ENCODE peak calls at places on chromosomes 6 and 20, in eight cellular contexts. One of them, this sample, is unnamed.

GRCh38 chr20:57435498-57436222 is 44.5 kb downstream of the RBM38 start:
- DNase-seq in ELR: peak
- DNase-seq in effector memory CD8-positive, alpha-beta T cell: no peak
- DNase-seq in PC-3: peak
- DNase-seq in left cardiac atrium: peak
- DNase-seq in aorta: peak
- DNase-seq in iPS-NIHi11: peak
- DNase-seq in astrocyte: peak
- DNase-seq in this sample: no peak

GRCh38 chr20:18632196-18632789 is 44.4 kb downstream of the DTD1 start:
- DNase-seq in ELR: peak
- DNase-seq in PC-3: peak
- DNase-seq in effector memory CD8-positive, alpha-beta T cell: peak
- DNase-seq in aorta: peak
- DNase-seq in left cardiac atrium: peak
- DNase-seq in astrocyte: peak
- DNase-seq in iPS-NIHi11: peak
- DNase-seq in this sample: no peak

GRCh38 chr6:118894425-118895240 is 681 bp downstream of the ASF1A start:
- DNase-seq in astrocyte: peak
- DNase-seq in iPS-NIHi11: peak
- DNase-seq in ELR: peak
- DNase-seq in left cardiac atrium: peak
- DNase-seq in PC-3: peak
- DNase-seq in aorta: peak
- DNase-seq in effector memory CD8-positive, alpha-beta T cell: peak
- DNase-seq in this sample: no peak

GRCh38 chr6:43296780-43297494 is 1.1 kb upstream of the SLC22A7 start:
- DNase-seq in astrocyte: no peak
- DNase-seq in aorta: no peak
- DNase-seq in effector memory CD8-positive, alpha-beta T cell: no peak
- DNase-seq in left cardiac atrium: no peak
- DNase-seq in ELR: no peak
- DNase-seq in PC-3: no peak
- DNase-seq in iPS-NIHi11: no peak
- DNase-seq in this sample: peak

GRCh38 chr20:17498641-17499040 is 32.5 kb downstream of the BFSP1 start:
- DNase-seq in effector memory CD8-positive, alpha-beta T cell: no peak
- DNase-seq in ELR: no peak
- DNase-seq in astrocyte: no peak
- DNase-seq in iPS-NIHi11: no peak
- DNase-seq in aorta: no peak
- DNase-seq in left cardiac atrium: no peak
- DNase-seq in PC-3: no peak
- DNase-seq in this sample: no peak

GRCh38 chr20:766906-767305 is 1.4 kb downstream of the SLC52A3 start:
- DNase-seq in PC-3: peak
- DNase-seq in aorta: no peak
- DNase-seq in ELR: no peak
- DNase-seq in astrocyte: no peak
- DNase-seq in iPS-NIHi11: no peak
- DNase-seq in effector memory CD8-positive, alpha-beta T cell: no peak
- DNase-seq in left cardiac atrium: no peak
- DNase-seq in this sample: no peak

GRCh38 chr6:78605909-78606446 is 261.4 kb upstream of the IRAK1BP1 start:
- DNase-seq in ELR: peak
- DNase-seq in left cardiac atrium: no peak
- DNase-seq in PC-3: peak
- DNase-seq in astrocyte: peak
- DNase-seq in effector memory CD8-positive, alpha-beta T cell: no peak
- DNase-seq in iPS-NIHi11: no peak
- DNase-seq in aorta: no peak
- DNase-seq in this sample: no peak

GRCh38 chr20:17856024-17856564 is 112.5 kb downstream of the SNX5 start:
- DNase-seq in aorta: no peak
- DNase-seq in ELR: no peak
- DNase-seq in iPS-NIHi11: no peak
- DNase-seq in effector memory CD8-positive, alpha-beta T cell: no peak
- DNase-seq in PC-3: peak
- DNase-seq in astrocyte: no peak
- DNase-seq in left cardiac atrium: no peak
- DNase-seq in this sample: no peak

GRCh38 chr6:169190144-169190584 is 63.5 kb downstream of the THBS2 start:
- DNase-seq in aorta: peak
- DNase-seq in left cardiac atrium: peak
- DNase-seq in ELR: peak
- DNase-seq in PC-3: no peak
- DNase-seq in effector memory CD8-positive, alpha-beta T cell: no peak
- DNase-seq in iPS-NIHi11: no peak
- DNase-seq in astrocyte: peak
- DNase-seq in this sample: no peak

GRCh38 chr6:112029045-112029822 is 24.7 kb upstream of the CCN6 start:
- DNase-seq in left cardiac atrium: peak
- DNase-seq in astrocyte: no peak
- DNase-seq in aorta: peak
- DNase-seq in iPS-NIHi11: peak
- DNase-seq in effector memory CD8-positive, alpha-beta T cell: peak
- DNase-seq in ELR: peak
- DNase-seq in PC-3: peak
- DNase-seq in this sample: no peak

GRCh38 chr6:159008656-159009288 is 8.8 kb upstream of the RSPH3 start:
- DNase-seq in iPS-NIHi11: peak
- DNase-seq in ELR: peak
- DNase-seq in left cardiac atrium: no peak
- DNase-seq in aorta: no peak
- DNase-seq in effector memory CD8-positive, alpha-beta T cell: peak
- DNase-seq in astrocyte: peak
- DNase-seq in PC-3: peak
- DNase-seq in this sample: no peak

GRCh38 chr20:46461808-46462207 is 51.6 kb downstream of the ZNF334 start:
- DNase-seq in iPS-NIHi11: no peak
- DNase-seq in left cardiac atrium: no peak
- DNase-seq in astrocyte: no peak
- DNase-seq in aorta: no peak
- DNase-seq in PC-3: no peak
- DNase-seq in effector memory CD8-positive, alpha-beta T cell: no peak
- DNase-seq in ELR: no peak
- DNase-seq in this sample: no peak

GRCh38 chr20:51710503-51710902 is 57.7 kb downstream of the ATP9A start:
- DNase-seq in ELR: no peak
- DNase-seq in effector memory CD8-positive, alpha-beta T cell: no peak
- DNase-seq in left cardiac atrium: no peak
- DNase-seq in astrocyte: no peak
- DNase-seq in iPS-NIHi11: no peak
- DNase-seq in PC-3: no peak
- DNase-seq in aorta: no peak
- DNase-seq in this sample: no peak

GRCh38 chr6:25476126-25476525 is 175.9 kb upstream of the SCGN start:
- DNase-seq in iPS-NIHi11: no peak
- DNase-seq in effector memory CD8-positive, alpha-beta T cell: no peak
- DNase-seq in astrocyte: peak
- DNase-seq in PC-3: peak
- DNase-seq in ELR: peak
- DNase-seq in left cardiac atrium: no peak
- DNase-seq in aorta: no peak
- DNase-seq in this sample: no peak

GRCh38 chr6:136171207-136171606 is 78.9 kb downstream of the MTFR2 start:
- DNase-seq in iPS-NIHi11: no peak
- DNase-seq in ELR: no peak
- DNase-seq in effector memory CD8-positive, alpha-beta T cell: no peak
- DNase-seq in astrocyte: no peak
- DNase-seq in aorta: no peak
- DNase-seq in PC-3: no peak
- DNase-seq in left cardiac atrium: no peak
- DNase-seq in this sample: no peak

GRCh38 chr20:34637245-34638185 is 39.4 kb downstream of the PIGU start:
- DNase-seq in iPS-NIHi11: no peak
- DNase-seq in PC-3: peak
- DNase-seq in aorta: no peak
- DNase-seq in astrocyte: peak
- DNase-seq in left cardiac atrium: no peak
- DNase-seq in ELR: peak
- DNase-seq in effector memory CD8-positive, alpha-beta T cell: no peak
- DNase-seq in this sample: no peak

GRCh38 chr6:55892749-55893357 is 17.5 kb upstream of the BMP5 start:
- DNase-seq in iPS-NIHi11: no peak
- DNase-seq in left cardiac atrium: no peak
- DNase-seq in ELR: no peak
- DNase-seq in PC-3: no peak
- DNase-seq in effector memory CD8-positive, alpha-beta T cell: no peak
- DNase-seq in aorta: no peak
- DNase-seq in astrocyte: no peak
- DNase-seq in this sample: no peak

GRCh38 chr20:14727485-14728170 is 390.2 kb upstream of the FLRT3 start:
- DNase-seq in left cardiac atrium: no peak
- DNase-seq in astrocyte: no peak
- DNase-seq in aorta: no peak
- DNase-seq in effector memory CD8-positive, alpha-beta T cell: no peak
- DNase-seq in ELR: no peak
- DNase-seq in iPS-NIHi11: no peak
- DNase-seq in PC-3: no peak
- DNase-seq in this sample: no peak

GRCh38 chr6:117677553-117678131 is 2.4 kb downstream of the NUS1 start:
- DNase-seq in effector memory CD8-positive, alpha-beta T cell: peak
- DNase-seq in PC-3: peak
- DNase-seq in aorta: no peak
- DNase-seq in astrocyte: peak
- DNase-seq in left cardiac atrium: no peak
- DNase-seq in ELR: peak
- DNase-seq in iPS-NIHi11: no peak
- DNase-seq in this sample: no peak

GRCh38 chr6:166490671-166491500 is 95.6 kb downstream of the RAMACL start:
- DNase-seq in PC-3: no peak
- DNase-seq in ELR: no peak
- DNase-seq in left cardiac atrium: no peak
- DNase-seq in aorta: peak
- DNase-seq in effector memory CD8-positive, alpha-beta T cell: no peak
- DNase-seq in astrocyte: peak
- DNase-seq in iPS-NIHi11: no peak
- DNase-seq in this sample: no peak

GRCh38 chr20:5678769-5679168 is 71.4 kb upstream of the SHLD1 start:
- DNase-seq in aorta: no peak
- DNase-seq in effector memory CD8-positive, alpha-beta T cell: no peak
- DNase-seq in iPS-NIHi11: no peak
- DNase-seq in PC-3: no peak
- DNase-seq in ELR: no peak
- DNase-seq in left cardiac atrium: no peak
- DNase-seq in astrocyte: no peak
- DNase-seq in this sample: no peak

GRCh38 chr6:117373211-117373813 is 52.4 kb downstream of the ROS1 start:
- DNase-seq in ELR: no peak
- DNase-seq in astrocyte: no peak
- DNase-seq in PC-3: no peak
- DNase-seq in iPS-NIHi11: no peak
- DNase-seq in aorta: peak
- DNase-seq in effector memory CD8-positive, alpha-beta T cell: no peak
- DNase-seq in left cardiac atrium: no peak
- DNase-seq in this sample: no peak

GRCh38 chr6:41633235-41633634 is 5.0 kb upstream of the MDFI start:
- DNase-seq in ELR: no peak
- DNase-seq in left cardiac atrium: no peak
- DNase-seq in astrocyte: no peak
- DNase-seq in aorta: no peak
- DNase-seq in PC-3: no peak
- DNase-seq in iPS-NIHi11: no peak
- DNase-seq in effector memory CD8-positive, alpha-beta T cell: no peak
- DNase-seq in this sample: no peak

GRCh38 chr20:42373049-42373448 is 754.9 kb upstream of the CHD6 start:
- DNase-seq in aorta: no peak
- DNase-seq in PC-3: no peak
- DNase-seq in ELR: no peak
- DNase-seq in effector memory CD8-positive, alpha-beta T cell: no peak
- DNase-seq in left cardiac atrium: no peak
- DNase-seq in astrocyte: no peak
- DNase-seq in iPS-NIHi11: no peak
- DNase-seq in this sample: no peak

GRCh38 chr6:119442776-119443184 is 93.2 kb upstream of the MAN1A1 start:
- DNase-seq in ELR: no peak
- DNase-seq in effector memory CD8-positive, alpha-beta T cell: no peak
- DNase-seq in astrocyte: no peak
- DNase-seq in PC-3: no peak
- DNase-seq in left cardiac atrium: no peak
- DNase-seq in iPS-NIHi11: no peak
- DNase-seq in aorta: no peak
- DNase-seq in this sample: no peak

GRCh38 chr20:1328680-1329330 is at the start of gene SDCBP2:
- DNase-seq in left cardiac atrium: no peak
- DNase-seq in effector memory CD8-positive, alpha-beta T cell: no peak
- DNase-seq in PC-3: peak
- DNase-seq in astrocyte: no peak
- DNase-seq in ELR: no peak
- DNase-seq in aorta: no peak
- DNase-seq in iPS-NIHi11: no peak
- DNase-seq in this sample: no peak